ENCODE peak calls at places on chromosome 3, in ten cellular contexts. T is IMR-90, S is SK-N-SH, P is neural progenitor cell, A is mammary epithelial cell, B is astrocyte, U is GM23248, O is PC-3, Q is mesenchymal stem cell, Y is neuronal stem cell. V is an unnamed sample. For H3K9me3, the result is how much of the 10 kb centered on the place peaks cover.

GRCh38 chr3:18987862-18988447 is 160.4 kb upstream of the KCNH8 start:
- DNase-seq in T (no peak), S (no peak), P (no peak), A (no peak), B (no peak), U (no peak), O (peak), Q (no peak), Y (no peak), V (peak)

GRCh38 chr3:127015282-127016042 is 32.5 kb downstream of the PLXNA1 start:
- DNase-seq in T (no peak), S (peak), P (peak), A (no peak), B (no peak), U (no peak), O (no peak), Q (no peak), Y (peak), V (no peak)

GRCh38 chr3:61530355-61530754 is 31.0 kb upstream of the PTPRG start:
- DNase-seq in T (peak), S (peak), P (peak), A (peak), B (peak), U (peak), O (peak), Q (peak), Y (peak), V (peak)

GRCh38 chr3:108489776-108490175 is 20.6 kb downstream of the MYH15 start:
- DNase-seq in T (peak), S (peak), P (peak), A (peak), B (peak), U (peak), O (peak), Q (peak), Y (peak), V (peak)

GRCh38 chr3:9349321-9350117 is 13.3 kb upstream of the THUMPD3 start:
- DNase-seq in T (peak), S (no peak), P (peak), A (peak), B (peak), U (peak), O (peak), Q (peak), Y (no peak), V (peak)

GRCh38 chr3:133783762-133784161 is 21.9 kb upstream of the SRPRB start:
- DNase-seq in T (no peak), S (no peak), P (no peak), A (no peak), B (no peak), U (no peak), O (no peak), Q (no peak), Y (no peak), V (no peak)

GRCh38 chr3:47964740-47965139 is 51.5 kb downstream of the MAP4 start:
- DNase-seq in T (no peak), S (no peak), P (no peak), A (no peak), B (no peak), U (no peak), O (no peak), Q (no peak), Y (no peak), V (no peak)

GRCh38 chr3:123085293-123085949 is 18.6 kb downstream of the PDIA5 start:
- DNase-seq in T (no peak), S (peak), P (peak), A (no peak), B (no peak), U (no peak), O (no peak), Q (peak), Y (no peak), V (no peak)

GRCh38 chr3:133928903-133929607 is 33.4 kb upstream of the RAB6B start:
- DNase-seq in T (no peak), S (no peak), P (no peak), A (no peak), B (no peak), U (no peak), O (no peak), Q (no peak), Y (no peak), V (no peak)

GRCh38 chr3:98733055-98733777 is 29.9 kb upstream of the ST3GAL6 start:
- DNase-seq in T (no peak), S (peak), P (peak), A (peak), B (peak), U (peak), O (peak), Q (peak), Y (peak), V (peak)

GRCh38 chr3:94285874-94286273 is 223.0 kb downstream of the NSUN3 start:
- DNase-seq in T (no peak), S (peak), P (peak), A (peak), B (peak), U (peak), O (peak), Q (no peak), Y (no peak), V (peak)

GRCh38 chr3:102536479-102536878 is 101.7 kb downstream of the ZPLD1 start:
- DNase-seq in T (peak), S (peak), P (peak), A (peak), B (peak), U (peak), O (peak), Q (peak), Y (peak), V (peak)

GRCh38 chr3:173021547-173022185 is 119.4 kb downstream of the SPATA16 start:
- DNase-seq in T (no peak), S (no peak), P (no peak), A (no peak), B (no peak), U (no peak), O (no peak), Q (no peak), Y (no peak), V (no peak)

GRCh38 chr3:183224581-183224980 is 28.5 kb upstream of the B3GNT5 start:
- DNase-seq in T (no peak), S (no peak), P (no peak), A (no peak), B (no peak), U (no peak), O (no peak), Q (no peak), Y (no peak), V (no peak)

GRCh38 chr3:123683146-123683545 is 98.3 kb upstream of the HACD2 start:
- DNase-seq in T (no peak), S (no peak), P (no peak), A (no peak), B (no peak), U (no peak), O (no peak), Q (no peak), Y (no peak), V (no peak)

GRCh38 chr3:181719298-181719859 is 7.7 kb downstream of the SOX2 start:
- DNase-seq in T (no peak), S (no peak), P (no peak), A (no peak), B (peak), U (no peak), O (no peak), Q (no peak), Y (no peak), V (no peak)

GRCh38 chr3:187977659-187978058 is 176.3 kb upstream of the LPP start:
- DNase-seq in T (no peak), S (no peak), P (no peak), A (no peak), B (no peak), U (no peak), O (no peak), Q (no peak), Y (no peak), V (no peak)

GRCh38 chr3:187975571-187976360 is 178.2 kb upstream of the LPP start:
- DNase-seq in T (no peak), S (no peak), P (no peak), A (no peak), B (no peak), U (peak), O (no peak), Q (no peak), Y (no peak), V (no peak)

GRCh38 chr3:187979543-187979942 is 174.4 kb upstream of the LPP start:
- DNase-seq in T (no peak), S (no peak), P (no peak), A (no peak), B (no peak), U (no peak), O (no peak), Q (no peak), Y (no peak), V (no peak)

GRCh38 chr3:187976361-187976900 is 177.5 kb upstream of the LPP start:
- DNase-seq in T (no peak), S (no peak), P (no peak), A (no peak), B (no peak), U (no peak), O (no peak), Q (no peak), Y (no peak), V (no peak)

DNA sequence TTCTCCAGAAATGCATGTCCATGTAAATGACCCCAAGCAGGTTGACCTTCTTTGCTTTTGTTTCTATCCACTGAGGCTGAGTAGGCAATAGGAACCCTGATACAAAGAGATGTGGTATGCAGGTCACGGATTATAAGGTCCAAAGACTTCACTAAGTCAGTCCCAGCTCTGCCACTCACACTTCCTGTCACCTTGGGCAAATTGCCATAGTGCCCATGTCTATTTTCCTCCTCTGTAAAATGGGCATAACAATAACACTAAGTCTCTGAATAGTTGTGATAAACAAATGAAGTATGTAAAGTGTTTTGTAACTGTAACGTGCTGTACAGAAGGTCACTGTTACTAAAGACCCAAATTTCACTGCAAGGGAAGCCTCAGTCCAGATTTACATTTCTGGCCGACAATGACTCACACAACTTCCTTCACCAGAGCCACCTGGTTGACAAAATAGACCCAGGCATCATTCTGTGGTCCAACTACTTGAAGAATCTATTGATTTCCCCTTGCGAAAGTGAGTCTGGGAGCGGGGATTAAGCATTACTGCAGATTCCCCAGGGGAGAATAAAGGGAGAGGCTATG is 175.4 kb upstream of the LPP start:
- DNase-seq in T (peak), S (no peak), P (no peak), A (no peak), B (no peak), U (no peak), O (no peak), Q (peak), Y (no peak), V (no peak)
- H3K9ac ChIP-seq in T (no peak), S (no peak), P (no peak), A (no peak), B (no peak), U (no peak), O (no peak), Q (no peak), Y (no peak), V (no peak)

GRCh38 chr3:147406255-147407023 is at the start of gene ZIC4:
- DNase-seq in T (no peak), S (no peak), P (peak), A (no peak), B (no peak), U (no peak), O (no peak), Q (no peak), Y (no peak), V (no peak)
- H3K4me3 ChIP-seq in T (no peak), S (no peak), P (peak), A (no peak), B (peak), U (no peak), O (peak), Q (peak), Y (peak), V (peak)

GRCh38 chr3:149831321-149831720 is 18.3 kb downstream of the RNF13 start:
- DNase-seq in T (no peak), S (no peak), P (no peak), A (no peak), B (no peak), U (no peak), O (no peak), Q (no peak), Y (no peak), V (no peak)

GRCh38 chr3:149832086-149832485 is 19.1 kb downstream of the RNF13 start:
- DNase-seq in T (peak), S (no peak), P (no peak), A (no peak), B (peak), U (peak), O (no peak), Q (no peak), Y (no peak), V (peak)

GRCh38 chr3:149828390-149828789 is 15.4 kb downstream of the RNF13 start:
- DNase-seq in T (no peak), S (no peak), P (no peak), A (no peak), B (no peak), U (no peak), O (no peak), Q (no peak), Y (no peak), V (no peak)

GRCh38 chr3:149833241-149833640 is 20.2 kb downstream of the RNF13 start:
- DNase-seq in T (no peak), S (no peak), P (no peak), A (no peak), B (no peak), U (peak), O (no peak), Q (no peak), Y (no peak), V (no peak)

DNA sequence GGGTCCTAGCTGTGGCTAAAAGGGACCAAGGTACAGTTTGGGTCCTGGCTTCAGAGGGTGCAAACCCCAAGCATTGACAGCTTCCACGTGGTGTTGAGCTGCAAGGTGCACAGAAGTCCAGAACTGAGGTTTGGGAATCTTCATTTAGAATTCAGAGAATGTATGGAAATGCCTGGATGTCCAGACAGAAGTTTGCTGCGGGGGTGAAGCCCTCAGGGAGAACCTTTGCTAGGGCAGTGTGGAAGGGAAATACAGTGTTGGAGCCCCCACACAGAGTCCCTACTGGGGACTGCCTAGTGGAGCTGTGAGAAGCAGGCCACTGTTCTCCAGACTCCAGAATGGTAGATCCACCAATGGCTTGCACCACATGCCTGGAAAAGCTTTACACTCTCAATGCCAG is 17.9 kb downstream of the RNF13 start:
- DNase-seq in T (no peak), S (no peak), P (no peak), A (no peak), B (no peak), U (no peak), O (no peak), Q (no peak), Y (no peak), V (no peak)
- H3K9me3 ChIP-seq in T (under half), S (under half), P (under half), A (under half), B (under half), U (under half), O (under half), Q (under half), Y (under half), V (under half)

GRCh38 chr3:31636063-31636462 is 103.3 kb downstream of the STT3B start:
- DNase-seq in T (no peak), S (peak), P (no peak), A (no peak), B (no peak), U (peak), O (no peak), Q (no peak), Y (no peak), V (peak)

GRCh38 chr3:31636693-31637442 is 104.1 kb downstream of the STT3B start:
- DNase-seq in T (no peak), S (no peak), P (no peak), A (no peak), B (no peak), U (no peak), O (no peak), Q (no peak), Y (no peak), V (peak)

GRCh38 chr3:31635586-31635985 is 102.9 kb downstream of the STT3B start:
- DNase-seq in T (no peak), S (no peak), P (no peak), A (no peak), B (no peak), U (peak), O (no peak), Q (no peak), Y (no peak), V (peak)

GRCh38 chr3:31634485-31634884 is 101.8 kb downstream of the STT3B start:
- DNase-seq in T (peak), S (peak), P (no peak), A (peak), B (peak), U (peak), O (peak), Q (no peak), Y (no peak), V (peak)

GRCh38 chr3:31639828-31640227 is 107.1 kb downstream of the STT3B start:
- DNase-seq in T (no peak), S (no peak), P (peak), A (no peak), B (no peak), U (no peak), O (no peak), Q (no peak), Y (no peak), V (no peak)
- H3K9ac ChIP-seq in T (no peak), S (no peak), P (no peak), A (no peak), B (no peak), U (no peak), O (no peak), Q (no peak), Y (no peak), V (no peak)

GRCh38 chr3:45032113-45032512 is 6.0 kb downstream of the CLEC3B start:
- DNase-seq in T (no peak), S (no peak), P (no peak), A (no peak), B (no peak), U (no peak), O (no peak), Q (no peak), Y (no peak), V (no peak)

GRCh38 chr3:45035441-45036301 is 9.6 kb downstream of the CLEC3B start:
- DNase-seq in T (peak), S (peak), P (peak), A (no peak), B (no peak), U (no peak), O (no peak), Q (peak), Y (no peak), V (peak)

GRCh38 chr3:45033799-45034198 is 7.7 kb downstream of the CLEC3B start:
- DNase-seq in T (no peak), S (no peak), P (no peak), A (no peak), B (no peak), U (no peak), O (no peak), Q (no peak), Y (no peak), V (no peak)

GRCh38 chr3:45031531-45031930 is 5.4 kb downstream of the CLEC3B start:
- DNase-seq in T (no peak), S (no peak), P (no peak), A (no peak), B (no peak), U (no peak), O (no peak), Q (no peak), Y (no peak), V (no peak)

DNA sequence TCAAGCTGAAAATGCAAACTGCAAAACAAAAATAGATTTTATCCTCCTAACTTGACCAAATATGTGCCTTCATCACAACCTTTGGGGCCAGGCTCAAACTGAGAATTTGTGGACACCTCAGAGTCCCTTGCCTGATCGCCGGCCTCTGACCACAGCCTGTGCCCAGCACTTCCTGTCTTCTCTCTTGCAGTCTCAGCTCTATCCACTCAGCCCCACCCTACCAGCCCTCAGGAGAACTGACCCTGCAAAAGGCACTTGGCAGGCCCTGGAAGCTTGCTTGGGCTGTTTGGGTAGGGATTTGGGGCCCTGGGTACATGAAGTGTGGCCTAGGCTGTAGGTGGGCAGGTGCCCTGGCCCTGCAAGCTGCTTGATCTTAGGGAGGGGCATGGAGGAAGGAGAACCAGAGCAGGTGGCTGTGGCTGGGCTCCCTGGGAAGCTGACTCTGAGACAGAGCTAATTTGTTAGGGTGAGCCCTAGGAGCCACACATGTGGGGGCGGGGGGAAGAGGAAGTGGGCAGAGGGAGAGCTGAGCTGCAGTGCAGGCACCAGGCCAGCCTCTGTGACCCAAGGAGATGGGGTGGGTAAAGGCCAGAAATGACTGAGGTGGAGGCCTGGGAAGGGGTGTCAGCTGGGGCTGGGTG is 8.6 kb downstream of the CLEC3B start:
- DNase-seq in T (no peak), S (no peak), P (no peak), A (no peak), B (no peak), U (no peak), O (no peak), Q (no peak), Y (no peak), V (no peak)
- H3K4me3 ChIP-seq in T (no peak), S (no peak), P (no peak), A (no peak), B (no peak), U (no peak), O (no peak), Q (no peak), Y (no peak), V (no peak)

GRCh38 chr3:66419053-66419440 is 81.8 kb downstream of the LRIG1 start:
- DNase-seq in T (no peak), S (no peak), P (no peak), A (no peak), B (no peak), U (no peak), O (no peak), Q (no peak), Y (no peak), V (no peak)
- H3K9me3 ChIP-seq in T (under half), S (under half), P (under half), A (under half), B (under half), U (under half), O (under half), Q (under half), Y (under half), V (under half)

DNA sequence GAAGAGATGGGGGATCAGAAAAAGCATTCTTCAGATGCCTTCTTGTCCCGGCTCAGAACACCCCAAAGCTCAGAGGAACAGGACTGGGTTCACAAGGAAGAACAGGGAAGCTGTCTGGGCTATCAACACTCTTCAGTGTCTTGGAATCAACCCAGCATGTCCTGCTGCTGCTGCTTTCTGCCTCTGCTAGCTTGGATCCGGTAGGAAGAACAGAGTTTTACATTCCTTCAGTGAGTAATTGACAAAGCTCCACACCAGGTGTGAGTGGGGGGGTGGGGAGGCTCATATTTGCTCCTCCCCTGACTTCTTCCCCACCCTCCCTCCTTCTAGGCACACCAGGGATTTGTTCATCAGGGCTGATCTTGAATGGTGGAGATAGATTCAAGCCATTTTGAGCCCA is 13.1 kb upstream of the ETV5 start:
- DNase-seq in T (no peak), S (no peak), P (no peak), A (peak), B (no peak), U (no peak), O (no peak), Q (no peak), Y (no peak), V (no peak)
- H3K9ac ChIP-seq in T (no peak), S (no peak), P (no peak), A (no peak), B (no peak), U (no peak), O (no peak), Q (no peak), Y (no peak), V (no peak)

V was measured in adipocyte.